ENCODE peak calls at places on chromosomes 1 and 21, in seven cellular contexts. B is K562, A is thoracic aorta, Q is stomach, S is ovary, E is A549, K is tibial artery. C is an unnamed sample.

GRCh38 chr1:33334081-33334552 is 13.2 kb upstream of the A3GALT2 start:
- DNase-seq in B (no peak), A (peak), Q (peak), S (no peak), E (no peak), K (peak), C (peak)

GRCh38 chr1:41632788-41633575 is 148.5 kb upstream of the EDN2 start:
- DNase-seq in B (no peak), A (no peak), Q (no peak), S (no peak), E (no peak), K (no peak), C (no peak)

GRCh38 chr21:45154511-45155508 is 80.4 kb downstream of the ADARB1 start:
- DNase-seq in B (no peak), A (no peak), Q (peak), S (no peak), E (no peak), K (no peak), C (no peak)

GRCh38 chr1:212655668-212656440 is 43.8 kb downstream of the BATF3 start:
- DNase-seq in B (no peak), A (no peak), Q (no peak), S (no peak), E (no peak), K (no peak), C (no peak)

GRCh38 chr1:26021647-26022403 is at the start of gene EXTL1:
- DNase-seq in B (no peak), A (no peak), Q (no peak), S (peak), E (no peak), K (no peak), C (no peak)

GRCh38 chr1:78586572-78586971 is 33.7 kb upstream of the IFI44L start:
- DNase-seq in B (no peak), A (no peak), Q (no peak), S (no peak), E (no peak), K (no peak), C (no peak)

GRCh38 chr1:51491166-51491981 is 27.7 kb downstream of the EPS15 start:
- DNase-seq in B (no peak), A (no peak), Q (no peak), S (no peak), E (no peak), K (no peak), C (no peak)

GRCh38 chr1:159177273-159177907 is 6.0 kb downstream of the CADM3 start:
- DNase-seq in B (peak), A (no peak), Q (peak), S (no peak), E (peak), K (no peak), C (no peak)

GRCh38 chr1:152953761-152954160 is 6.8 kb downstream of the SPRR5 start:
- DNase-seq in B (no peak), A (no peak), Q (no peak), S (no peak), E (no peak), K (no peak), C (no peak)

GRCh38 chr1:7406641-7407546 is 364.2 kb upstream of the VAMP3 start:
- DNase-seq in B (no peak), A (no peak), Q (peak), S (no peak), E (no peak), K (no peak), C (no peak)

GRCh38 chr21:37451446-37451845 is 84.9 kb downstream of the DYRK1A start:
- DNase-seq in B (no peak), A (no peak), Q (no peak), S (no peak), E (no peak), K (no peak), C (no peak)

GRCh38 chr21:41536076-41536826 is 28.3 kb upstream of the TMPRSS2 start:
- DNase-seq in B (no peak), A (no peak), Q (peak), S (no peak), E (no peak), K (no peak), C (no peak)

GRCh38 chr21:44907225-44907965 is 13.3 kb downstream of the ITGB2 start:
- DNase-seq in B (peak), A (no peak), Q (no peak), S (no peak), E (no peak), K (no peak), C (no peak)

GRCh38 chr1:88683516-88683847 is 591 bp upstream of the PKN2 start:
- DNase-seq in B (peak), A (no peak), Q (peak), S (peak), E (no peak), K (peak), C (peak)

GRCh38 chr1:8213676-8214075 is 104.2 kb upstream of the SLC45A1 start:
- DNase-seq in B (no peak), A (no peak), Q (no peak), S (no peak), E (no peak), K (no peak), C (no peak)

GRCh38 chr1:241778117-241778516 is 69.9 kb upstream of the EXO1 start:
- DNase-seq in B (no peak), A (no peak), Q (no peak), S (no peak), E (no peak), K (no peak), C (no peak)
- H3K4me3 ChIP-seq in B (no peak), A (no peak), Q (no peak), S (no peak), E (no peak), K (no peak), C (no peak)

GRCh38 chr1:42937141-42937696 is 21.4 kb downstream of the SLC2A1 start:
- DNase-seq in B (no peak), A (no peak), Q (no peak), S (no peak), E (no peak), K (peak), C (no peak)
- TF ChIP-seq CTCF in B (no peak), A (no peak), Q (no peak), S (no peak), E (no peak), K (no peak), C (peak)

DNA sequence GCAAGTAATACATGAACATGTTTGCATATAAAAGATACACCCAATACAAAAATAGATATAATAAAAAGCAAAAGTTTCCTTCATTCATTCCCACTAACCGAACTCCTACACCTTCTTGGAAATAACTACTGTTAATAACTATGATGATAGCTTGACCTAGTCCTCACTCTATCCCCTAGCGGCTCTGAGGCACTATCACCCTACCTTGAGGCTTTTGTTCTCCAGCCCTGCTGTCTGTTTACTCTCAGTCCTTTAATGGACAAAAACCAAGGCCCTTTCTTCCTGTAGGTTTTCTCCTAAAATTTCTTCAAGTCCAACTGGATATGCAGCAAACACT is 186.6 kb downstream of the SLC35F3 start:
- DNase-seq in B (no peak), A (no peak), Q (no peak), S (no peak), E (no peak), K (no peak), C (no peak)
- H3K27ac ChIP-seq in B (no peak), A (no peak), Q (no peak), S (no peak), E (no peak), K (no peak), C (no peak)

GRCh38 chr1:110673805-110674336 is 869 bp downstream of the KCNA3 start:
- DNase-seq in B (no peak), A (no peak), Q (no peak), S (no peak), E (no peak), K (no peak), C (no peak)
- H3K4me3 ChIP-seq in B (no peak), A (peak), Q (peak), S (peak), E (peak), K (peak), C (peak)

GRCh38 chr1:179108644-179109043 is 26.8 kb downstream of the TOR3A start:
- DNase-seq in B (no peak), A (no peak), Q (no peak), S (no peak), E (no peak), K (no peak), C (peak)

GRCh38 chr1:179104851-179105250 is 23.0 kb downstream of the TOR3A start:
- DNase-seq in B (no peak), A (no peak), Q (no peak), S (no peak), E (no peak), K (no peak), C (no peak)

GRCh38 chr1:179107706-179108629 is 26.1 kb downstream of the TOR3A start:
- DNase-seq in B (no peak), A (no peak), Q (no peak), S (no peak), E (no peak), K (no peak), C (no peak)

GRCh38 chr1:179103999-179104398 is 22.1 kb downstream of the TOR3A start:
- DNase-seq in B (no peak), A (no peak), Q (no peak), S (no peak), E (no peak), K (no peak), C (no peak)

GRCh38 chr1:179105393-179105792 is 23.5 kb downstream of the TOR3A start:
- DNase-seq in B (peak), A (no peak), Q (no peak), S (no peak), E (peak), K (no peak), C (no peak)
- TF ChIP-seq CTCF in B (peak), A (no peak), Q (peak), S (no peak), E (peak), K (no peak), C (peak)

DNA sequence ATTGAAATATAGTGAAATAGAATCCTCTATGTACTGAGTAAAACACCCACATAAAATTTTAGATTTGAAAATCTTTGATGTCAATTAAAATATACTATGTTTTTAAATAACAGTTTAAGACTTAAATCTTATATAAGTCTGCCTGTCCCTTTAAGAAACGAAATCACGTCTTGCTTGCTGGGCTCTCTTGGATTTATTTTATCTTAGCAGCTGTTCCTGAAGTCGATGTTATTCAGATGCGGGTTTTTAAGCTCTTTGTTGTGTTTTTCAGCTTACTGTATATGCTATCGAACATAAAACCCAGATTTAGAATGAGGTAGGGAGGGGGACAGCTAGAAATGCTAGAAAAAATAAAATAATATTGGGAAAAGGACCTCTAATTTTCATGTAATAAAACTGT is 11.1 kb upstream of the SSX2IP start:
- DNase-seq in B (no peak), A (no peak), Q (no peak), S (no peak), E (no peak), K (no peak), C (no peak)
- H3K27ac ChIP-seq in B (no peak), A (peak), Q (no peak), S (no peak), E (no peak), K (peak), C (no peak)

GRCh38 chr1:216183007-216183406 is 240.2 kb downstream of the USH2A start:
- DNase-seq in B (no peak), A (no peak), Q (no peak), S (no peak), E (no peak), K (no peak), C (no peak)
- H3K4me3 ChIP-seq in B (no peak), A (no peak), Q (no peak), S (no peak), E (no peak), K (no peak), C (no peak)